ENCODE peak calls at places on chromosomes 12 and 14, in ten cellular contexts. P is NCI-H1436; Q is GM06990; O is A549; U is kidney epithelial cell; D is left ventricle myocardium superior; Y is stimulated activated naive CD8-positive, alpha-beta T cell treated with anti-CD3 and anti-CD28 coated beads, Interleukin-15, amount 100 ng/mL, for 72 hours; A is upper lobe of right lung; L is posterior cingulate gyrus; I is HT1080. V is an unnamed sample.
A peak's percentile ranks its signal among the peaks of the same experiment; 100 is the strongest.

GRCh38 chr14:69013943-69014782 is 35.1 kb upstream of the ACTN1 start:
- DNase-seq in P (peak; percentile 12), Q (no peak), O (peak; percentile 86), U (no peak), D (peak; percentile 66), Y (no peak), A (peak; percentile 91), L (peak; percentile 51), I (peak; percentile 79), V (peak; percentile 62)

GRCh38 chr12:120199595-120200306 is 1.2 kb downstream of the RPLP0 start:
- DNase-seq in P (no peak), Q (no peak), O (no peak), U (peak; percentile 19), D (no peak), Y (no peak), A (no peak), L (no peak), I (peak; percentile 55), V (no peak)

GRCh38 chr12:57726151-57726883 is 12.2 kb downstream of the AGAP2 start:
- DNase-seq in P (peak; percentile 90), Q (no peak), O (peak; percentile 89), U (peak; percentile 26), D (peak; percentile 83), Y (no peak), A (peak; percentile 90), L (no peak), I (peak; percentile 79), V (peak; percentile 73)

GRCh38 chr12:103672401-103673119 is 85.5 kb downstream of the STAB2 start:
- DNase-seq in P (no peak), Q (no peak), O (peak; percentile 60), U (no peak), D (no peak), Y (no peak), A (no peak), L (no peak), I (no peak), V (no peak)

GRCh38 chr12:57864811-57865751 is 18.6 kb upstream of the CTDSP2 start:
- DNase-seq in P (no peak), Q (peak; percentile 36), O (peak; percentile 83), U (no peak), D (peak; percentile 91), Y (peak; percentile 60), A (peak; percentile 93), L (peak; percentile 57), I (peak; percentile 75), V (peak; percentile 83)

GRCh38 chr12:66623455-66623854 is 55.4 kb downstream of the GRIP1 start:
- DNase-seq in P (no peak), Q (no peak), O (no peak), U (no peak), D (no peak), Y (no peak), A (no peak), L (no peak), I (peak; percentile 76), V (no peak)

GRCh38 chr14:74083784-74084276 is 423 bp downstream of the ALDH6A1 start:
- DNase-seq in P (no peak), Q (no peak), O (no peak), U (no peak), D (no peak), Y (no peak), A (no peak), L (no peak), I (peak; percentile 5), V (no peak)

GRCh38 chr12:7113389-7113871 is 4.4 kb upstream of the C1RL start:
- DNase-seq in P (peak; percentile 4), Q (no peak), O (peak; percentile 47), U (no peak), D (no peak), Y (peak; percentile 28), A (peak; percentile 52), L (peak; percentile 27), I (peak; percentile 42), V (no peak)

GRCh38 chr12:112868459-112869041 is 38.2 kb upstream of the OAS1 start:
- DNase-seq in P (no peak), Q (no peak), O (no peak), U (no peak), D (no peak), Y (no peak), A (no peak), L (no peak), I (no peak), V (no peak)

GRCh38 chr12:48084066-48084465 is 21.8 kb downstream of the SENP1 start:
- DNase-seq in P (no peak), Q (no peak), O (peak; percentile 34), U (no peak), D (no peak), Y (no peak), A (no peak), L (no peak), I (no peak), V (no peak)

GRCh38 chr12:121610239-121611149 is 15.8 kb upstream of the ORAI1 start:
- DNase-seq in P (no peak), Q (no peak), O (no peak), U (no peak), D (no peak), Y (no peak), A (no peak), L (peak; percentile 17), I (no peak), V (no peak)

GRCh38 chr12:81615031-81615430 is 144.1 kb downstream of the PPFIA2 start:
- DNase-seq in P (no peak), Q (no peak), O (no peak), U (no peak), D (no peak), Y (no peak), A (no peak), L (no peak), I (peak; percentile 2), V (no peak)

V was measured in left ventricle myocardium inferior.